ENCODE peak calls at places on chromosomes 11 and 22, in eight cellular contexts. Y is GM23338, O is lower lobe of right lung, K is tibial artery, J is AG09309, A is AG04450, Q is thoracic aorta, P is A549. X is an unnamed sample.

GRCh38 chr11:8067929-8068575 is 13.0 kb upstream of the TUB start:
- DNase-seq in Y (no peak), O (no peak), K (no peak), J (no peak), A (no peak), Q (no peak), P (no peak), X (no peak)

GRCh38 chr22:34814260-34814659 is 251.7 kb upstream of the ISX start:
- DNase-seq in Y (no peak), O (no peak), K (no peak), J (no peak), A (no peak), Q (no peak), P (no peak), X (no peak)

GRCh38 chr11:67687986-67688385 is 13.6 kb upstream of the ALDH3B2 start:
- DNase-seq in Y (no peak), O (no peak), K (no peak), J (no peak), A (no peak), Q (no peak), P (no peak), X (no peak)

GRCh38 chr11:67051945-67052488 is 4.6 kb upstream of the RHOD start:
- DNase-seq in Y (no peak), O (no peak), K (no peak), J (no peak), A (no peak), Q (no peak), P (no peak), X (no peak)

GRCh38 chr11:116962108-116962507 is 124.7 kb upstream of the APOA1 start:
- DNase-seq in Y (peak; percentile 13), O (no peak), K (no peak), J (no peak), A (no peak), Q (no peak), P (no peak), X (peak; percentile 24)

GRCh38 chr11:96014234-96014633 is 90.3 kb upstream of the MTMR2 start:
- DNase-seq in Y (no peak), O (no peak), K (no peak), J (no peak), A (no peak), Q (no peak), P (peak; percentile 6), X (peak; percentile 49)

GRCh38 chr11:102410382-102410784 is 42.2 kb downstream of the TMEM123 start:
- DNase-seq in Y (peak; percentile 32), O (no peak), K (no peak), J (no peak), A (peak; percentile 15), Q (no peak), P (no peak), X (peak; percentile 60)

GRCh38 chr11:316031-316701 is 2.3 kb downstream of the IFITM1 start:
- DNase-seq in Y (no peak), O (peak; percentile 54), K (peak; percentile 67), J (no peak), A (no peak), Q (no peak), P (no peak), X (no peak)

GRCh38 chr11:77345621-77346020 is 44.1 kb upstream of the GDPD4 start:
- DNase-seq in Y (no peak), O (no peak), K (no peak), J (peak; percentile 44), A (peak; percentile 61), Q (no peak), P (no peak), X (peak; percentile 47)

GRCh38 chr11:72091292-72091691 is 10.6 kb downstream of the LRRC51 start:
- DNase-seq in Y (peak; percentile 94), O (peak; percentile 72), K (peak; percentile 81), J (no peak), A (peak; percentile 20), Q (no peak), P (peak; percentile 84), X (peak; percentile 72)

GRCh38 chr11:63494936-63495335 is 4.0 kb upstream of the PLAAT5 start:
- DNase-seq in Y (no peak), O (no peak), K (no peak), J (no peak), A (no peak), Q (no peak), P (no peak), X (no peak)

GRCh38 chr11:1351278-1351937 is 38.3 kb upstream of the BRSK2 start:
- DNase-seq in Y (peak; percentile 23), O (no peak), K (no peak), J (no peak), A (no peak), Q (no peak), P (no peak), X (no peak)

GRCh38 chr11:34204396-34205279 is 99.2 kb downstream of the NAT10 start:
- DNase-seq in Y (peak; percentile 30), O (no peak), K (no peak), J (no peak), A (no peak), Q (no peak), P (peak; percentile 93), X (no peak)

GRCh38 chr22:25110596-25110845 is 89.1 kb upstream of the CRYBB3 start:
- DNase-seq in Y (no peak), O (no peak), K (no peak), J (no peak), A (no peak), Q (no peak), P (peak; percentile 87), X (no peak)
- H3K4me3 ChIP-seq in Y (peak overlapping the region; percentile 86), O (peak overlapping the region; percentile 65), K (peak overlapping the region; percentile 48), J (no peak overlapping the region), A (peak overlapping the region; percentile 55), Q (peak overlapping the region; percentile 78), P (peak overlapping the region; percentile 75), X (peak overlapping the region; percentile 65)

GRCh38 chr22:22071455-22071854 is 88.9 kb upstream of the TOP3B start:
- DNase-seq in Y (no peak), O (no peak), K (no peak), J (no peak), A (no peak), Q (no peak), P (no peak), X (no peak)

GRCh38 chr22:22070371-22070824 is 87.8 kb upstream of the TOP3B start:
- DNase-seq in Y (no peak), O (no peak), K (no peak), J (no peak), A (no peak), Q (no peak), P (no peak), X (no peak)

GRCh38 chr22:22068025-22068424 is 85.4 kb upstream of the TOP3B start:
- DNase-seq in Y (no peak), O (no peak), K (no peak), J (no peak), A (no peak), Q (no peak), P (no peak), X (no peak)

GRCh38 chr22:22068657-22069056 is 86.1 kb upstream of the TOP3B start:
- DNase-seq in Y (no peak), O (no peak), K (no peak), J (no peak), A (no peak), Q (no peak), P (no peak), X (no peak)

DNA sequence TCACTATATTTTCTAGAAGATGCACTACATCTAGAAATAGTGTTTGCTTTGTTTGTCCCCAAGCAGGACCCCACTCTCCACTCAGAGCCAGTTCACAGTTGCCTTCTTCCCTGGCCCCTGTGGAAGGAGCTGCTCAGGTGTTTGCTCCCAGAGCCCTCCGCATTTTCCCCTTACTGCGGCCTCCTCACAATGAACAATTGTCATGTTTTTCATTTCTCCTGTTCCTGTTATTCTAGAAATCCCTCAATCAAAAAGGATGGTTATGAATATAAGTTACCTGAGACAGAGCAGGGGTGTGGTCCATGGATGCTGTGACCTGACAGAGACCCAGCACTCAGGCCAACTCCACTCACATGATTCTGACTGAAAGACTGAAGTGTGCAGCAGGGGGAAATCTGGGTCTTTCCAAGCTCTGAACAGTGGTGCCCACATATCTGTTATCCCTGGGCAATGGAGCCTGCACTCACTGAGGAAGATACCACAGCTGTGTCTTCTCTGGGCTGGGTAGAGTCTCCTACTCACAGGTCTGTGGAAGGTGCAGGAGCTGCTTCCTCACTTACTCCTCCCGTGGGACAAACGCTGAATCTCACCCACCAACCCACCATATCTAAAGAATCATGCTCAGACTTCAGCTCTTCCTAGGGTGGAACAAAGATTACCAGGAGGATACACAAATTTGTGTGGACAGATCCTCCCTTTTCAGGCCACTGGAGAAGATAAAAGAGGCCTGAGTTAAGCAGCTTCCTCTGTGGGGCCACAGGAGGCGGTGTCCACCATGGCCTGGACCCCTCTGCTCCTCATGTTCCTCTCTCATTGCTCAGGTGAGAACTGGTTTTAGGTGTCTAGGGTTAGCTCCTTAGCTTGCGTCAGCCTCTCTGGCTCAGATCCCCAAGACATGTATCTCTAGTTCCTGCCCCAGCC is 87.1 kb upstream of the TOP3B start:
- DNase-seq in Y (peak; percentile 22), O (no peak), K (no peak), J (no peak), A (no peak), Q (no peak), P (no peak), X (no peak)
- TF ChIP-seq CTCF in Y (peak; percentile 18), O (no peak), K (no peak), J (no peak), A (no peak), Q (no peak), P (no peak), X (no peak)

DNA sequence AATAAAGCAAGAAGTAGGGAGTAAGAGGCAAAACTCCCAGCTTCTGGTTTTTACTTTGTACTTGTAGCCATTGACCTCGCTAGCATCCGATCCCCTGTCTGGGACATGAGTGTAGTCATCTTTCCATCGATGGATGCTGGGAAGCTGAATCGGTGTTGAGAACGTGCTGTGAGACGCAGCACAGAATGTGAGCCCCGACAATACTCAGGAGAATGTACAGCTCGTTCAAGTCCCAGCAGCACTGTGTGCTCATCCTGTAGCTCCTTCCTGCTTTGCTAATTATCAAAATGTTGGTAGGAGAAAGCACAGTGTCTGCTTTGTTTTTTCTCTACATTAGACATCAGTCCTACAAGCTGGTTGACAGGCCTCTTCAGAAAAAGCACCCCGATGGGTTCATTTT is 56.6 kb downstream of the JAM3 start:
- DNase-seq in Y (no peak), O (no peak), K (no peak), J (no peak), A (no peak), Q (no peak), P (no peak), X (peak; percentile 34)
- H3K4me3 ChIP-seq in Y (peak overlapping the region; percentile 53), O (peak overlapping the region; percentile 41), K (peak overlapping the region; percentile 54), J (no peak overlapping the region), A (peak overlapping the region; percentile 58), Q (peak overlapping the region; percentile 75), P (no peak overlapping the region), X (peak overlapping the region; percentile 52)

GRCh38 chr22:50621948-50622722 is 5.8 kb downstream of the ARSA start:
- DNase-seq in Y (no peak), O (no peak), K (no peak), J (no peak), A (no peak), Q (no peak), P (no peak), X (no peak)
- TF ChIP-seq CTCF in Y (peak; percentile 52), O (peak; percentile 19), K (no peak), J (peak; percentile 27), A (peak; percentile 26), Q (no peak), P (peak; percentile 34), X (peak; percentile 13)